ENCODE peak calls at places on chromosome 19, in eight cellular contexts. P is NCI-H2081 treated with DMSO at 0.1 percent for 48 hours; Z is AG04450; E is GM12864; X is activated CD8-positive, alpha-beta T cell treated with anti-CD3 and anti-CD28 coated beads, Interleukin-2, amount 10 ng/mL, durations not matched to agents 7 days and 5 days; O is NCI-H69; F is substantia nigra; B is body of pancreas. V is an unnamed sample.

GRCh38 chr19:44746946-44747738 is 1.4 kb upstream of the BCL3 start:
- DNase-seq in P (no peak), Z (peak), E (no peak), X (peak), O (peak), F (peak), B (peak), V (peak)

GRCh38 chr19:34332027-34332786 is 32.8 kb upstream of the GPI start:
- DNase-seq in P (no peak), Z (no peak), E (no peak), X (no peak), O (no peak), F (no peak), B (no peak), V (no peak)

GRCh38 chr19:17647071-17648020 is 40.8 kb downstream of the UNC13A start:
- DNase-seq in P (no peak), Z (no peak), E (no peak), X (no peak), O (no peak), F (no peak), B (no peak), V (no peak)

GRCh38 chr19:3982701-3983541 is 2.3 kb downstream of the EEF2 start:
- DNase-seq in P (no peak), Z (no peak), E (no peak), X (no peak), O (no peak), F (no peak), B (peak), V (peak)

GRCh38 chr19:644789-645188 is 5.1 kb downstream of the FGF22 start:
- DNase-seq in P (no peak), Z (no peak), E (no peak), X (no peak), O (no peak), F (no peak), B (no peak), V (no peak)

GRCh38 chr19:37778613-37779138 is 710 bp downstream of the ZNF573 start:
- DNase-seq in P (no peak), Z (no peak), E (no peak), X (no peak), O (peak), F (no peak), B (no peak), V (no peak)

GRCh38 chr19:29680447-29680846 is 15.2 kb downstream of the PLEKHF1 start:
- DNase-seq in P (no peak), Z (no peak), E (no peak), X (peak), O (no peak), F (peak), B (no peak), V (no peak)

GRCh38 chr19:38120471-38121030 is 103.5 kb downstream of the DPF1 start:
- DNase-seq in P (no peak), Z (no peak), E (no peak), X (no peak), O (no peak), F (no peak), B (no peak), V (no peak)

GRCh38 chr19:33621065-33621785 is 528 bp upstream of the CHST8 start:
- DNase-seq in P (no peak), Z (no peak), E (no peak), X (no peak), O (no peak), F (no peak), B (no peak), V (no peak)

GRCh38 chr19:17969096-17969792 is 2.3 kb downstream of the KCNN1 start:
- DNase-seq in P (no peak), Z (no peak), E (no peak), X (no peak), O (no peak), F (no peak), B (no peak), V (no peak)

GRCh38 chr19:46303702-46304397 is 7.0 kb downstream of the HIF3A start:
- DNase-seq in P (no peak), Z (no peak), E (no peak), X (no peak), O (peak), F (no peak), B (peak), V (peak)

GRCh38 chr19:10086904-10087256 is 763 bp downstream of the SHFL start:
- DNase-seq in P (no peak), Z (no peak), E (no peak), X (peak), O (no peak), F (no peak), B (no peak), V (no peak)

GRCh38 chr19:38711726-38712153 is 32.5 kb downstream of the CAPN12 start:
- DNase-seq in P (no peak), Z (peak), E (no peak), X (no peak), O (no peak), F (peak), B (peak), V (no peak)

GRCh38 chr19:18450934-18451836 is 13.3 kb upstream of the ISYNA1 start:
- DNase-seq in P (peak), Z (no peak), E (no peak), X (peak), O (peak), F (peak), B (peak), V (peak)

GRCh38 chr19:38624822-38625221 is 5.8 kb downstream of the EIF3K start:
- DNase-seq in P (no peak), Z (no peak), E (no peak), X (no peak), O (no peak), F (no peak), B (no peak), V (no peak)

GRCh38 chr19:41897181-41897580 is 14.2 kb downstream of the ARHGEF1 start:
- DNase-seq in P (no peak), Z (no peak), E (no peak), X (no peak), O (no peak), F (no peak), B (no peak), V (no peak)

GRCh38 chr19:1244693-1245451 is 3.3 kb downstream of the ATP5F1D start:
- DNase-seq in P (no peak), Z (no peak), E (no peak), X (no peak), O (no peak), F (peak), B (peak), V (no peak)

GRCh38 chr19:12365094-12365371 is 450 bp downstream of the ZNF442 start:
- DNase-seq in P (no peak), Z (no peak), E (no peak), X (peak), O (peak), F (peak), B (peak), V (peak)

GRCh38 chr19:46813570-46814358 is 25.4 kb upstream of the SLC1A5 start:
- DNase-seq in P (no peak), Z (no peak), E (no peak), X (no peak), O (peak), F (no peak), B (peak), V (peak)

GRCh38 chr19:39997595-39998216 is 846 bp downstream of the ZNF546 start:
- DNase-seq in P (no peak), Z (no peak), E (no peak), X (peak), O (no peak), F (no peak), B (no peak), V (no peak)

GRCh38 chr19:51422053-51422448 is 4.6 kb upstream of the SIGLEC10 start:
- DNase-seq in P (no peak), Z (peak), E (no peak), X (peak), O (peak), F (peak), B (peak), V (peak)

GRCh38 chr19:56270676-56271075 is 1.9 kb upstream of the EDDM13 start:
- DNase-seq in P (no peak), Z (no peak), E (no peak), X (no peak), O (no peak), F (no peak), B (no peak), V (no peak)

GRCh38 chr19:6066661-6067646 is 43.3 kb downstream of the RFX2 start:
- DNase-seq in P (peak), Z (no peak), E (no peak), X (no peak), O (peak), F (peak), B (peak), V (peak)

GRCh38 chr19:45177817-45178261 is at the start of gene TRAPPC6A:
- DNase-seq in P (no peak), Z (no peak), E (no peak), X (no peak), O (peak), F (no peak), B (no peak), V (peak)

GRCh38 chr19:48543121-48543710 is 8.8 kb upstream of the SULT2B1 start:
- DNase-seq in P (no peak), Z (no peak), E (no peak), X (no peak), O (peak), F (no peak), B (peak), V (peak)

GRCh38 chr19:3818479-3818878 is 32.3 kb upstream of the MATK start:
- DNase-seq in P (no peak), Z (no peak), E (no peak), X (no peak), O (no peak), F (no peak), B (no peak), V (no peak)

GRCh38 chr19:56597696-56598095 is 2.6 kb downstream of the ZNF71 start:
- DNase-seq in P (no peak), Z (no peak), E (no peak), X (no peak), O (no peak), F (no peak), B (no peak), V (no peak)

GRCh38 chr19:58575183-58576041 is 2.3 kb upstream of the MZF1 start:
- DNase-seq in P (no peak), Z (peak), E (peak), X (peak), O (no peak), F (no peak), B (peak), V (no peak)

GRCh38 chr19:48837081-48837524 is 812 bp upstream of the HSD17B14 start:
- DNase-seq in P (no peak), Z (no peak), E (peak), X (peak), O (peak), F (peak), B (peak), V (peak)

GRCh38 chr19:48859711-48860572 is 8.5 kb downstream of the PLEKHA4 start:
- DNase-seq in P (no peak), Z (no peak), E (no peak), X (peak), O (no peak), F (no peak), B (peak), V (no peak)

GRCh38 chr19:50392759-50393158 is 8.6 kb downstream of the POLD1 start:
- DNase-seq in P (no peak), Z (no peak), E (no peak), X (no peak), O (no peak), F (no peak), B (no peak), V (no peak)

V was measured in NCI-H1417.